ENCODE peak calls at places on chromosomes 6 and 20, in ten cellular contexts. B is fibroblast of pulmonary artery; T is AG04450; D is CD4-positive, alpha-beta T cell; R is endothelial cell; I is prostate gland; H is PC-9; J is HFFc6; W is neural crest cell; K is endodermal cell. S is an unnamed sample.

GRCh38 chr6:33407132-33407718 is 3.6 kb upstream of the PHF1 start:
- DNase-seq in B (peak), T (no peak), D (no peak), R (no peak), I (no peak), H (no peak), J (peak), W (no peak), K (no peak), S (peak)

GRCh38 chr6:45454008-45454911 is 76.5 kb upstream of the SUPT3H start:
- DNase-seq in B (peak), T (peak), D (no peak), R (no peak), I (no peak), H (peak), J (peak), W (no peak), K (no peak), S (peak)

GRCh38 chr6:109118955-109119354 is 23.6 kb downstream of the CEP57L1 start:
- DNase-seq in B (no peak), T (no peak), D (no peak), R (no peak), I (no peak), H (no peak), J (no peak), W (no peak), K (no peak), S (no peak)

GRCh38 chr6:137266032-137266586 is 46.9 kb upstream of the IFNGR1 start:
- DNase-seq in B (peak), T (no peak), D (no peak), R (no peak), I (no peak), H (peak), J (no peak), W (no peak), K (no peak), S (no peak)

GRCh38 chr20:22080985-22081384 is 375.5 kb downstream of the PAX1 start:
- DNase-seq in B (no peak), T (no peak), D (no peak), R (no peak), I (no peak), H (no peak), J (no peak), W (no peak), K (no peak), S (no peak)

GRCh38 chr6:168193816-168194701 is 115.0 kb upstream of the FRMD1 start:
- DNase-seq in B (no peak), T (no peak), D (no peak), R (no peak), I (no peak), H (no peak), J (no peak), W (no peak), K (peak), S (no peak)

GRCh38 chr6:116057766-116058165 is 2.9 kb downstream of the FRK start:
- DNase-seq in B (no peak), T (no peak), D (no peak), R (no peak), I (no peak), H (no peak), J (no peak), W (no peak), K (no peak), S (no peak)

GRCh38 chr6:141874930-141875602 is 257.7 kb upstream of the GJE1 start:
- DNase-seq in B (peak), T (no peak), D (no peak), R (no peak), I (no peak), H (no peak), J (no peak), W (no peak), K (no peak), S (no peak)

GRCh38 chr6:142744836-142745235 is 200.1 kb downstream of the HIVEP2 start:
- DNase-seq in B (peak), T (no peak), D (no peak), R (no peak), I (no peak), H (peak), J (peak), W (no peak), K (no peak), S (no peak)

GRCh38 chr6:12152023-12152960 is 137.9 kb upstream of the EDN1 start:
- DNase-seq in B (no peak), T (no peak), D (no peak), R (no peak), I (no peak), H (no peak), J (no peak), W (no peak), K (no peak), S (no peak)

GRCh38 chr6:166436195-166437139 is 53.7 kb upstream of the MPC1 start:
- DNase-seq in B (no peak), T (no peak), D (no peak), R (no peak), I (no peak), H (no peak), J (no peak), W (no peak), K (no peak), S (no peak)

GRCh38 chr6:111096246-111096645 is 8.9 kb downstream of the SLC16A10 start:
- DNase-seq in B (no peak), T (no peak), D (peak), R (no peak), I (peak), H (no peak), J (no peak), W (no peak), K (no peak), S (no peak)

GRCh38 chr20:49219924-49220831 is 962 bp downstream of the DDX27 start:
- DNase-seq in B (no peak), T (no peak), D (no peak), R (no peak), I (no peak), H (no peak), J (no peak), W (no peak), K (no peak), S (no peak)

GRCh38 chr6:170128346-170128745 is 162.5 kb downstream of the DLL1 start:
- DNase-seq in B (no peak), T (no peak), D (no peak), R (no peak), I (no peak), H (no peak), J (no peak), W (no peak), K (peak), S (no peak)

GRCh38 chr6:98828991-98829411 is 5.4 kb upstream of the POU3F2 start:
- DNase-seq in B (no peak), T (no peak), D (no peak), R (no peak), I (no peak), H (no peak), J (no peak), W (no peak), K (peak), S (no peak)

GRCh38 chr6:134427721-134428120 is 109.8 kb upstream of the SGK1 start:
- DNase-seq in B (no peak), T (no peak), D (no peak), R (no peak), I (no peak), H (no peak), J (no peak), W (no peak), K (no peak), S (no peak)

GRCh38 chr6:111952821-111953535 is 79.7 kb upstream of the FYN start:
- DNase-seq in B (no peak), T (no peak), D (no peak), R (no peak), I (no peak), H (peak), J (no peak), W (no peak), K (no peak), S (no peak)

GRCh38 chr20:34546751-34547181 is 11.8 kb upstream of the MAP1LC3A start:
- DNase-seq in B (no peak), T (no peak), D (no peak), R (no peak), I (no peak), H (no peak), J (no peak), W (no peak), K (no peak), S (no peak)

GRCh38 chr6:145508107-145508506 is 227.2 kb downstream of the EPM2A start:
- DNase-seq in B (peak), T (no peak), D (no peak), R (no peak), I (no peak), H (no peak), J (no peak), W (no peak), K (peak), S (no peak)

GRCh38 chr6:15290962-15291704 is 45.3 kb downstream of the JARID2 start:
- DNase-seq in B (no peak), T (no peak), D (no peak), R (no peak), I (no peak), H (no peak), J (no peak), W (no peak), K (no peak), S (no peak)

GRCh38 chr6:2984738-2985381 is 13.5 kb upstream of the SERPINB6 start:
- DNase-seq in B (no peak), T (no peak), D (no peak), R (no peak), I (no peak), H (no peak), J (no peak), W (no peak), K (peak), S (no peak)

GRCh38 chr20:21067255-21067654 is 38.9 kb downstream of the LINC00237 start:
- DNase-seq in B (no peak), T (no peak), D (no peak), R (no peak), I (no peak), H (no peak), J (no peak), W (no peak), K (no peak), S (no peak)

GRCh38 chr6:96304997-96305396 is 216.6 kb upstream of the UFL1 start:
- DNase-seq in B (no peak), T (no peak), D (no peak), R (no peak), I (no peak), H (peak), J (no peak), W (no peak), K (no peak), S (no peak)

GRCh38 chr6:155791186-155791585 is 335.5 kb upstream of the NOX3 start:
- DNase-seq in B (no peak), T (no peak), D (no peak), R (no peak), I (no peak), H (no peak), J (no peak), W (no peak), K (no peak), S (no peak)

GRCh38 chr6:132161283-132161682 is 210.1 kb upstream of the CCN2 start:
- DNase-seq in B (peak), T (peak), D (no peak), R (peak), I (no peak), H (no peak), J (peak), W (no peak), K (peak), S (peak)

GRCh38 chr20:50790651-50791277 is 4.1 kb upstream of the BCAS4 start:
- DNase-seq in B (peak), T (peak), D (peak), R (peak), I (peak), H (peak), J (peak), W (peak), K (peak), S (peak)

GRCh38 chr20:50794846-50795634 is at the start of gene BCAS4:
- DNase-seq in B (peak), T (peak), D (peak), R (peak), I (peak), H (peak), J (peak), W (peak), K (peak), S (peak)

GRCh38 chr20:50797142-50797541 is 2.3 kb downstream of the BCAS4 start:
- DNase-seq in B (no peak), T (no peak), D (no peak), R (no peak), I (no peak), H (no peak), J (no peak), W (no peak), K (no peak), S (no peak)

GRCh38 chr20:50792708-50793574 is 1.9 kb upstream of the BCAS4 start:
- DNase-seq in B (no peak), T (no peak), D (no peak), R (no peak), I (no peak), H (no peak), J (no peak), W (no peak), K (no peak), S (peak)

DNA sequence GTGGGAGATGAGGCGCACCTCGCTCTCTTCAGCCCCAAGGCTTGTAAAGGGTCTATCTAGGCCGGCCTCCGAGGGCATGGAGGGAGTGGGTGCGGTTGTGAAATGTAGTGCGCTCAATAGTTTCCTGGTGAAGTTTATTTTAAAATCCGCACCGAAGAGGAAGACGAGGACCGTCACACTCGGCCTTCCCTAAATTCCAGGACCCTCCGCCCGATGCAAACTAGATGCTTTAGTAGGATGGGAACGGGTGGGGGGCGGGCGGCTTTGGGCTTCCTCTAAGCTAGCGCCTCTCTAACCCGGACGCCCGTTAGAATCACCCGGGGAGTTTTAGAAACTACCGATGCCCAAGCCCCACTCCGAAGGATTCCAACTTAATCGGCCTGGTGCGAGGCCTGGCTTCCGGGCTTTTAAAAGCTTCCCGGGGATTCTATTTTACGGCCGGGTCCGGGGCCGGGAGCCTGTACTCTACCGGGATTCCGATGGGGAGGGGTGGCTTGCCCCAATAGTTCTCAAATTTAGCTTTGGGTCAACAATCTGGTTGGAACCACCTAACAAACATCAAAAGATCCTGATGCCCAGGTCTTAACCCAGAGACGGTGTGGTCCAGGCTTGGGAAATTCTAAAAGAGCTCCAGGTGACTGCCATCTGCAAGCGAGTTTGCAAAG is 548 bp upstream of the BCAS4 start:
- DNase-seq in B (no peak), T (no peak), D (no peak), R (no peak), I (no peak), H (no peak), J (no peak), W (no peak), K (no peak), S (no peak)
- TF ChIP-seq CTCF in B (no peak), T (no peak), D (no peak), R (no peak), I (no peak), H (no peak), J (no peak), W (no peak), K (no peak), S (no peak)

GRCh38 chr20:57583289-57584257 is 22.7 kb downstream of the PCK1 start:
- DNase-seq in B (no peak), T (no peak), D (no peak), R (no peak), I (no peak), H (no peak), J (no peak), W (no peak), K (no peak), S (no peak)
- TF ChIP-seq CTCF in B (no peak), T (no peak), D (no peak), R (peak), I (no peak), H (peak), J (no peak), W (no peak), K (no peak), S (no peak)

DNA sequence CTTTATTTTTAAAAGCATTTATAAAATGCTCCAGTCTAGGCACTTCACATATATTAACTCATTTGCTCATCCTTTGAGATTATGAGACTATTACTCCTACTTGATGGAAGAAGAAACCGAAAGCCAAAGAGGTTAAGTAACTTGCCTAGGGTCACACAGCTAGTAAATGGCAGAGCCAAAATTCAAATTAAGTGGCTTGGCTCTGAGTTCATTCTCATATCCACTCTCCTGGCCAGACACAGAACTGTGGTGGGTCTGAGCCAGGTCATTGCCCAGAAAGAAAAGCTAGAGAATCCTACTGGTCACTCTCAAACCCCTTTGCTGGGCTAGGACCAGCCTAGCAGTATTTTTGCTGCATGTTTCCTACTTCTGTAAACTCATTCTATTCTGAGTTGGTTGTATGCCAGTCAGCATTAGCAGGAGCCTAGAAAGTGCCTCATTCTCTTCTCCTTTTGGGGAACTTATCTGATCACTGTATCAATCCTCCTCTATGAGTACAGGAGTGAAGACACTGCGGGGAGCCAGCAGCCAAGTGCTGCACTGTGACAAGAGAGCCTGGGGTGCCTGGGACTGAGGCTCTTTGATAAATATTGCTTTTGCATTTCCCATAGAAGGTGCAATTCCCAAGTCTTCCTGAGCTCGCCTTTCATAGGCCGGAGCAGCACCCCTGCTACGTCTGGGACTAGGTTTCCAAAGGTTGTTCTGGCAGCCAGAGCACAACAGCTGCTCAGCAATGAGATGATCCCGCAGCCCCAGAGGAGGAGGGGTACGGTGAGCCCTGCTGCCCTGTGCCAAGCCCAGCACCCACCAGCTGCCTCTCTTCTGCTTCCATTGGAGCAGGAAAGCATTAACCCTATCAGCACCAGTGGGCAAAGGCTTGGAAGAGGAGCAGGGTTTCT is 728.3 kb downstream of the MAFB start:
- DNase-seq in B (no peak), T (no peak), D (no peak), R (no peak), I (no peak), H (no peak), J (no peak), W (no peak), K (peak), S (no peak)
- TF ChIP-seq CTCF in B (no peak), T (no peak), D (no peak), R (no peak), I (no peak), H (no peak), J (no peak), W (no peak), K (peak), S (no peak)

DNA sequence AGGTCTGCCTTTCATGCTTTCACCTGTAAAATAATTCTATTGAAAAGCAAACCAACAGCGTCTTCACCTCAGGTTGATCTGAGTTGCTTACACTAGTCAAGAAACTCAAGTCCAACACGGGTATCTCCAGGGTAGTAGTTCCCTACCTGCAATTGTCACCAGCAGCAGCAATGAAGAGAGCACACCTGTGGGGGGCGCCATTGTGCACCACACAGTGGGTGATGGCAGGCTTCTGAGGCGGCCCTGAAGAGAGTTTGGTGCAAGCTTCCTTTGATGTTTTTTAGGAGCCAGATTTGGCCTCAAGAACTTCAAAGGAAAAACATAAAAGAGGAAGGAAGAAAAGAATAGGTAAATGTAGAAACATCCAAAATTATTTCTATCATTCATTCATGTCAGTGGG is 45.1 kb downstream of the KIAA0319 start:
- DNase-seq in B (no peak), T (no peak), D (no peak), R (no peak), I (no peak), H (no peak), J (no peak), W (no peak), K (peak), S (no peak)
- TF ChIP-seq CTCF in B (no peak), T (no peak), D (no peak), R (no peak), I (no peak), H (peak), J (peak), W (peak), K (peak), S (no peak)

GRCh38 chr20:47578543-47578942 is 76.9 kb downstream of the NCOA3 start:
- DNase-seq in B (peak), T (no peak), D (no peak), R (no peak), I (no peak), H (no peak), J (no peak), W (no peak), K (no peak), S (no peak)

GRCh38 chr20:47577271-47577670 is 75.6 kb downstream of the NCOA3 start:
- DNase-seq in B (no peak), T (no peak), D (no peak), R (no peak), I (no peak), H (no peak), J (no peak), W (no peak), K (no peak), S (no peak)

GRCh38 chr20:47573586-47573985 is 71.9 kb downstream of the NCOA3 start:
- DNase-seq in B (no peak), T (no peak), D (no peak), R (no peak), I (no peak), H (no peak), J (no peak), W (no peak), K (no peak), S (no peak)

GRCh38 chr20:47574616-47575401 is 73.1 kb downstream of the NCOA3 start:
- DNase-seq in B (peak), T (no peak), D (no peak), R (no peak), I (no peak), H (no peak), J (no peak), W (no peak), K (no peak), S (no peak)

GRCh38 chr20:47576516-47577033 is 74.9 kb downstream of the NCOA3 start:
- DNase-seq in B (peak), T (peak), D (no peak), R (peak), I (peak), H (peak), J (peak), W (no peak), K (peak), S (peak)
- TF ChIP-seq CTCF in B (no peak), T (no peak), D (no peak), R (no peak), I (no peak), H (no peak), J (no peak), W (no peak), K (no peak), S (no peak)

GRCh38 chr20:63049561-63050221 is 42.9 kb upstream of the BHLHE23 start:
- DNase-seq in B (no peak), T (no peak), D (no peak), R (no peak), I (no peak), H (no peak), J (no peak), W (no peak), K (no peak), S (no peak)
- TF ChIP-seq CTCF in B (no peak), T (no peak), D (no peak), R (no peak), I (no peak), H (no peak), J (no peak), W (no peak), K (no peak), S (no peak)

GRCh38 chr20:52812231-52812847 is 159.8 kb upstream of the TSHZ2 start:
- DNase-seq in B (no peak), T (no peak), D (no peak), R (no peak), I (no peak), H (no peak), J (no peak), W (no peak), K (peak), S (no peak)
- TF ChIP-seq CTCF in B (no peak), T (no peak), D (no peak), R (no peak), I (no peak), H (no peak), J (no peak), W (peak), K (peak), S (no peak)